ENCODE peak calls at places on chromosomes 6 and 20, in four cellular contexts. One of them, this sample, is unnamed.

GRCh38 chr20:38032585-38033329 is 499 bp downstream of the TTI1 start:
- DNase-seq in stimulated activated CD8-positive, alpha-beta memory T cell treated with anti-CD3 and anti-CD28 coated beads, Interleukin-4, amount 100 ng/mL, for 48 hours: peak
- DNase-seq in cardiac fibroblast: peak
- DNase-seq in stimulated activated CD4-positive, alpha-beta T cell treated with anti-CD3 and anti-CD28 coated beads, Interleukin-4, amount 100 ng/mL, for 48 hours: peak
- DNase-seq in this sample: no peak

GRCh38 chr6:31794866-31795615 is 511 bp downstream of the VARS1 start:
- DNase-seq in stimulated activated CD8-positive, alpha-beta memory T cell treated with anti-CD3 and anti-CD28 coated beads, Interleukin-4, amount 100 ng/mL, for 48 hours: no peak
- DNase-seq in cardiac fibroblast: no peak
- DNase-seq in stimulated activated CD4-positive, alpha-beta T cell treated with anti-CD3 and anti-CD28 coated beads, Interleukin-4, amount 100 ng/mL, for 48 hours: no peak
- DNase-seq in this sample: peak

GRCh38 chr20:19621072-19621471 is 137.0 kb upstream of the RIN2 start:
- DNase-seq in stimulated activated CD8-positive, alpha-beta memory T cell treated with anti-CD3 and anti-CD28 coated beads, Interleukin-4, amount 100 ng/mL, for 48 hours: no peak
- DNase-seq in cardiac fibroblast: peak
- DNase-seq in stimulated activated CD4-positive, alpha-beta T cell treated with anti-CD3 and anti-CD28 coated beads, Interleukin-4, amount 100 ng/mL, for 48 hours: no peak
- DNase-seq in this sample: no peak

GRCh38 chr6:4607793-4608192 is 168.4 kb upstream of the CDYL start:
- DNase-seq in stimulated activated CD8-positive, alpha-beta memory T cell treated with anti-CD3 and anti-CD28 coated beads, Interleukin-4, amount 100 ng/mL, for 48 hours: no peak
- DNase-seq in cardiac fibroblast: no peak
- DNase-seq in stimulated activated CD4-positive, alpha-beta T cell treated with anti-CD3 and anti-CD28 coated beads, Interleukin-4, amount 100 ng/mL, for 48 hours: no peak
- DNase-seq in this sample: peak

GRCh38 chr6:154605207-154605877 is 94.9 kb upstream of the CNKSR3 start:
- DNase-seq in stimulated activated CD8-positive, alpha-beta memory T cell treated with anti-CD3 and anti-CD28 coated beads, Interleukin-4, amount 100 ng/mL, for 48 hours: no peak
- DNase-seq in cardiac fibroblast: no peak
- DNase-seq in stimulated activated CD4-positive, alpha-beta T cell treated with anti-CD3 and anti-CD28 coated beads, Interleukin-4, amount 100 ng/mL, for 48 hours: peak
- DNase-seq in this sample: no peak

GRCh38 chr6:29651413-29652197 is 5.3 kb upstream of the MOG start:
- DNase-seq in stimulated activated CD8-positive, alpha-beta memory T cell treated with anti-CD3 and anti-CD28 coated beads, Interleukin-4, amount 100 ng/mL, for 48 hours: no peak
- DNase-seq in cardiac fibroblast: peak
- DNase-seq in stimulated activated CD4-positive, alpha-beta T cell treated with anti-CD3 and anti-CD28 coated beads, Interleukin-4, amount 100 ng/mL, for 48 hours: no peak
- DNase-seq in this sample: peak

GRCh38 chr6:140436023-140436811 is 1061.8 kb upstream of the CITED2 start:
- DNase-seq in stimulated activated CD8-positive, alpha-beta memory T cell treated with anti-CD3 and anti-CD28 coated beads, Interleukin-4, amount 100 ng/mL, for 48 hours: no peak
- DNase-seq in cardiac fibroblast: peak
- DNase-seq in stimulated activated CD4-positive, alpha-beta T cell treated with anti-CD3 and anti-CD28 coated beads, Interleukin-4, amount 100 ng/mL, for 48 hours: no peak
- DNase-seq in this sample: peak

GRCh38 chr6:93398723-93399122 is 20.6 kb downstream of the EPHA7 start:
- DNase-seq in stimulated activated CD8-positive, alpha-beta memory T cell treated with anti-CD3 and anti-CD28 coated beads, Interleukin-4, amount 100 ng/mL, for 48 hours: no peak
- DNase-seq in cardiac fibroblast: no peak
- DNase-seq in stimulated activated CD4-positive, alpha-beta T cell treated with anti-CD3 and anti-CD28 coated beads, Interleukin-4, amount 100 ng/mL, for 48 hours: no peak
- DNase-seq in this sample: no peak

GRCh38 chr20:61340157-61340556 is 88.1 kb downstream of the CDH4 start:
- DNase-seq in stimulated activated CD8-positive, alpha-beta memory T cell treated with anti-CD3 and anti-CD28 coated beads, Interleukin-4, amount 100 ng/mL, for 48 hours: no peak
- DNase-seq in cardiac fibroblast: no peak
- DNase-seq in stimulated activated CD4-positive, alpha-beta T cell treated with anti-CD3 and anti-CD28 coated beads, Interleukin-4, amount 100 ng/mL, for 48 hours: no peak
- DNase-seq in this sample: no peak

GRCh38 chr6:150865043-150865405 is 478 bp upstream of the MTHFD1L start:
- DNase-seq in stimulated activated CD8-positive, alpha-beta memory T cell treated with anti-CD3 and anti-CD28 coated beads, Interleukin-4, amount 100 ng/mL, for 48 hours: no peak
- DNase-seq in cardiac fibroblast: no peak
- DNase-seq in stimulated activated CD4-positive, alpha-beta T cell treated with anti-CD3 and anti-CD28 coated beads, Interleukin-4, amount 100 ng/mL, for 48 hours: no peak
- DNase-seq in this sample: peak

GRCh38 chr6:127938701-127939100 is 37.8 kb upstream of the THEMIS start:
- DNase-seq in stimulated activated CD8-positive, alpha-beta memory T cell treated with anti-CD3 and anti-CD28 coated beads, Interleukin-4, amount 100 ng/mL, for 48 hours: no peak
- DNase-seq in cardiac fibroblast: peak
- DNase-seq in stimulated activated CD4-positive, alpha-beta T cell treated with anti-CD3 and anti-CD28 coated beads, Interleukin-4, amount 100 ng/mL, for 48 hours: no peak
- DNase-seq in this sample: peak

GRCh38 chr6:24699521-24700359 is 19.2 kb downstream of the C6orf62 start:
- DNase-seq in stimulated activated CD8-positive, alpha-beta memory T cell treated with anti-CD3 and anti-CD28 coated beads, Interleukin-4, amount 100 ng/mL, for 48 hours: no peak
- DNase-seq in cardiac fibroblast: peak
- DNase-seq in stimulated activated CD4-positive, alpha-beta T cell treated with anti-CD3 and anti-CD28 coated beads, Interleukin-4, amount 100 ng/mL, for 48 hours: no peak
- DNase-seq in this sample: no peak

GRCh38 chr6:25173951-25174474 is 105.2 kb upstream of the CARMIL1 start:
- DNase-seq in stimulated activated CD8-positive, alpha-beta memory T cell treated with anti-CD3 and anti-CD28 coated beads, Interleukin-4, amount 100 ng/mL, for 48 hours: no peak
- DNase-seq in cardiac fibroblast: peak
- DNase-seq in stimulated activated CD4-positive, alpha-beta T cell treated with anti-CD3 and anti-CD28 coated beads, Interleukin-4, amount 100 ng/mL, for 48 hours: no peak
- DNase-seq in this sample: peak

GRCh38 chr20:57894096-57894495 is 184.3 kb upstream of the PMEPA1 start:
- DNase-seq in stimulated activated CD8-positive, alpha-beta memory T cell treated with anti-CD3 and anti-CD28 coated beads, Interleukin-4, amount 100 ng/mL, for 48 hours: no peak
- DNase-seq in cardiac fibroblast: no peak
- DNase-seq in stimulated activated CD4-positive, alpha-beta T cell treated with anti-CD3 and anti-CD28 coated beads, Interleukin-4, amount 100 ng/mL, for 48 hours: no peak
- DNase-seq in this sample: no peak

GRCh38 chr6:169559001-169559441 is 142.8 kb downstream of the WDR27 start:
- DNase-seq in stimulated activated CD8-positive, alpha-beta memory T cell treated with anti-CD3 and anti-CD28 coated beads, Interleukin-4, amount 100 ng/mL, for 48 hours: no peak
- DNase-seq in cardiac fibroblast: no peak
- DNase-seq in stimulated activated CD4-positive, alpha-beta T cell treated with anti-CD3 and anti-CD28 coated beads, Interleukin-4, amount 100 ng/mL, for 48 hours: no peak
- DNase-seq in this sample: no peak

GRCh38 chr6:67884442-67884841 is 750.6 kb upstream of the ADGRB3 start:
- DNase-seq in stimulated activated CD8-positive, alpha-beta memory T cell treated with anti-CD3 and anti-CD28 coated beads, Interleukin-4, amount 100 ng/mL, for 48 hours: no peak
- DNase-seq in cardiac fibroblast: no peak
- DNase-seq in stimulated activated CD4-positive, alpha-beta T cell treated with anti-CD3 and anti-CD28 coated beads, Interleukin-4, amount 100 ng/mL, for 48 hours: no peak
- DNase-seq in this sample: no peak

GRCh38 chr20:39398656-39399055 is 436.5 kb downstream of the DHX35 start:
- DNase-seq in stimulated activated CD8-positive, alpha-beta memory T cell treated with anti-CD3 and anti-CD28 coated beads, Interleukin-4, amount 100 ng/mL, for 48 hours: no peak
- DNase-seq in cardiac fibroblast: no peak
- DNase-seq in stimulated activated CD4-positive, alpha-beta T cell treated with anti-CD3 and anti-CD28 coated beads, Interleukin-4, amount 100 ng/mL, for 48 hours: no peak
- DNase-seq in this sample: no peak

GRCh38 chr6:108742041-108742440 is 106.2 kb upstream of the ARMC2 start:
- DNase-seq in stimulated activated CD8-positive, alpha-beta memory T cell treated with anti-CD3 and anti-CD28 coated beads, Interleukin-4, amount 100 ng/mL, for 48 hours: no peak
- DNase-seq in cardiac fibroblast: no peak
- DNase-seq in stimulated activated CD4-positive, alpha-beta T cell treated with anti-CD3 and anti-CD28 coated beads, Interleukin-4, amount 100 ng/mL, for 48 hours: no peak
- DNase-seq in this sample: no peak

GRCh38 chr6:74018825-74019224 is 322.8 kb downstream of the CD109 start:
- DNase-seq in stimulated activated CD8-positive, alpha-beta memory T cell treated with anti-CD3 and anti-CD28 coated beads, Interleukin-4, amount 100 ng/mL, for 48 hours: no peak
- DNase-seq in cardiac fibroblast: peak
- DNase-seq in stimulated activated CD4-positive, alpha-beta T cell treated with anti-CD3 and anti-CD28 coated beads, Interleukin-4, amount 100 ng/mL, for 48 hours: no peak
- DNase-seq in this sample: peak